ENCODE peak calls at places on chromosome 6, in eight cellular contexts. L is uterus; W is CD4-positive, alpha-beta memory T cell; Q is CD4-positive, CD25-positive, alpha-beta regulatory T cell; Z is AG09319; P is cardiac fibroblast; B is MM.1S; C is HTR-8/SVneo. S is an unnamed sample.
A peak's percentile ranks its signal among the peaks of the same experiment; 100 is the strongest.

GRCh38 chr6:3798211-3798909 is 46.8 kb upstream of the PXDC1 start:
- DNase-seq in L (no peak), W (no peak), Q (no peak), Z (no peak), P (no peak), B (no peak), C (no peak), S (no peak)

GRCh38 chr6:36129889-36130671 is at the start of gene MAPK13:
- DNase-seq in L (no peak), W (peak; percentile 33), Q (no peak), Z (no peak), P (peak; percentile 46), B (peak; percentile 62), C (no peak), S (peak; percentile 29)

GRCh38 chr6:166670894-166671293 is 43.8 kb upstream of the RPS6KA2 start:
- DNase-seq in L (no peak), W (no peak), Q (no peak), Z (no peak), P (no peak), B (no peak), C (no peak), S (no peak)

GRCh38 chr6:42572523-42572922 is 8.7 kb downstream of the UBR2 start:
- DNase-seq in L (no peak), W (no peak), Q (peak; percentile 9), Z (no peak), P (no peak), B (peak; percentile 46), C (no peak), S (no peak)

GRCh38 chr6:32885698-32886286 is 31.8 kb downstream of the PSMB9 start:
- DNase-seq in L (no peak), W (peak; percentile 73), Q (peak; percentile 79), Z (peak; percentile 44), P (peak; percentile 86), B (peak; percentile 72), C (peak; percentile 54), S (no peak)

GRCh38 chr6:119241124-119241491 is 108.5 kb downstream of the MAN1A1 start:
- DNase-seq in L (peak; percentile 12), W (no peak), Q (no peak), Z (peak; percentile 80), P (peak; percentile 67), B (no peak), C (no peak), S (no peak)

GRCh38 chr6:17577059-17577458 is 23.0 kb upstream of the FAM8A1 start:
- DNase-seq in L (no peak), W (no peak), Q (no peak), Z (no peak), P (no peak), B (no peak), C (no peak), S (no peak)

GRCh38 chr6:83893024-83893423 is 33.5 kb downstream of the CYB5R4 start:
- DNase-seq in L (no peak), W (no peak), Q (no peak), Z (no peak), P (no peak), B (no peak), C (no peak), S (no peak)

GRCh38 chr6:134892362-134892761 is 57.5 kb downstream of the ALDH8A1 start:
- DNase-seq in L (no peak), W (no peak), Q (no peak), Z (no peak), P (no peak), B (no peak), C (no peak), S (no peak)

GRCh38 chr6:134466751-134467525 is 149.0 kb upstream of the SGK1 start:
- DNase-seq in L (no peak), W (no peak), Q (no peak), Z (no peak), P (no peak), B (no peak), C (no peak), S (no peak)